ENCODE peak calls at places on chromosomes 4 and X, in six cellular contexts. K, B, X, Z, T and D are unnamed samples.

GRCh38 chr4:150160473-150160872 is 82.2 kb downstream of the DCLK2 start:
- DNase-seq in B (no peak), K (no peak), T (no peak), X (no peak), Z (no peak), D (no peak)

GRCh38 chr4:8419222-8420041 is 21.1 kb downstream of the ACOX3 start:
- DNase-seq in X (peak), Z (no peak), K (no peak), T (no peak), B (no peak), D (peak)

GRCh38 chrX:106168107-106168506 is at the start of gene PWWP3B:
- DNase-seq in B (peak), Z (peak), K (no peak), T (no peak), X (no peak), D (peak)

GRCh38 chr4:663438-664428 is 10.3 kb downstream of the ATP5ME start:
- DNase-seq in B (peak), T (peak), X (peak), K (no peak), Z (no peak), D (no peak)

GRCh38 chr4:154366956-154367355 is 124.6 kb downstream of the DCHS2 start:
- DNase-seq in Z (no peak), T (no peak), B (peak), K (no peak), X (no peak), D (peak)

GRCh38 chr4:1683371-1683902 is 676 bp downstream of the FAM53A start:
- DNase-seq in B (peak), T (peak), K (no peak), X (no peak), Z (no peak), D (peak)

GRCh38 chrX:111270339-111270738 is at the start of gene CAPN6:
- DNase-seq in X (no peak), K (no peak), T (peak), Z (no peak), B (no peak), D (peak)

GRCh38 chrX:133258481-133258880 is 40.3 kb upstream of the TFDP3 start:
- DNase-seq in B (no peak), X (no peak), K (no peak), T (no peak), Z (no peak), D (no peak)

GRCh38 chr4:891747-892146 is 40.4 kb downstream of the GAK start:
- DNase-seq in T (no peak), K (no peak), X (no peak), B (no peak), Z (no peak), D (peak)

GRCh38 chr4:1255151-1255550 is 6.2 kb upstream of the CTBP1 start:
- DNase-seq in X (no peak), B (no peak), T (no peak), Z (no peak), K (no peak), D (peak)

GRCh38 chr4:96052827-96053226 is 212.9 kb downstream of the PDHA2 start:
- DNase-seq in K (no peak), B (no peak), Z (no peak), T (no peak), X (no peak), D (no peak)

GRCh38 chrX:6667048-6667768 is 132.3 kb upstream of the VCX3A start:
- DNase-seq in B (no peak), Z (no peak), X (no peak), T (no peak), K (no peak), D (no peak)

GRCh38 chr4:6944311-6945051 is 34.9 kb downstream of the TBC1D14 start:
- DNase-seq in X (no peak), K (no peak), Z (no peak), T (no peak), B (peak), D (no peak)

GRCh38 chr4:42627887-42628646 is 28.8 kb downstream of the ATP8A1 start:
- DNase-seq in X (peak), T (peak), K (peak), Z (peak), B (peak), D (no peak)

GRCh38 chr4:176443646-176444409 is 124.1 kb downstream of the SPCS3 start:
- DNase-seq in B (no peak), K (no peak), Z (no peak), X (no peak), T (no peak), D (peak)

GRCh38 chr4:145929415-145930178 is 9.0 kb downstream of the ZNF827 start:
- DNase-seq in X (no peak), T (no peak), Z (no peak), B (peak), K (no peak), D (no peak)

GRCh38 chr4:148542922-148543623 is 100.9 kb upstream of the NR3C2 start:
- DNase-seq in Z (no peak), X (no peak), K (no peak), B (no peak), T (no peak), D (no peak)

GRCh38 chr4:70712604-70713452 is 8.9 kb upstream of the RUFY3 start:
- DNase-seq in T (no peak), Z (no peak), K (no peak), X (no peak), B (no peak), D (no peak)

GRCh38 chrX:2894885-2895292 is 34.2 kb downstream of the ARSD start:
- DNase-seq in Z (no peak), K (no peak), X (no peak), T (no peak), B (peak), D (peak)

GRCh38 chrX:68440438-68440837 is 7.1 kb upstream of the OPHN1 start:
- DNase-seq in X (no peak), T (no peak), K (no peak), Z (no peak), B (no peak), D (no peak)

GRCh38 chr4:36224969-36225903 is 19.1 kb downstream of the ARAP2 start:
- DNase-seq in X (no peak), K (no peak), B (no peak), Z (peak), T (no peak), D (no peak)

GRCh38 chr4:102244878-102245535 is 100.3 kb downstream of the SLC39A8 start:
- DNase-seq in B (no peak), T (no peak), Z (no peak), K (no peak), X (no peak), D (no peak)

GRCh38 chr4:82599336-82599735 is 37.5 kb upstream of the TMEM150C start:
- DNase-seq in B (no peak), Z (no peak), X (no peak), T (no peak), K (no peak), D (peak)

GRCh38 chrX:147848009-147848408 is 63.7 kb upstream of the FMR1 start:
- DNase-seq in Z (no peak), T (no peak), X (no peak), K (no peak), B (no peak), D (no peak)

GRCh38 chrX:134631404-134632346 is 26.6 kb downstream of the PLAC1 start:
- DNase-seq in T (peak), K (no peak), B (no peak), Z (no peak), X (no peak), D (peak)

GRCh38 chrX:37685452-37686347 is at the start of gene XK:
- DNase-seq in K (peak), B (peak), Z (peak), T (peak), X (peak), D (peak)

GRCh38 chrX:81280148-81280547 is 78.2 kb downstream of the SH3BGRL start:
- DNase-seq in K (no peak), Z (no peak), B (no peak), X (no peak), T (no peak), D (no peak)

GRCh38 chr4:48905363-48906015 is 1.1 kb downstream of the OCIAD2 start:
- DNase-seq in Z (no peak), B (no peak), T (no peak), X (no peak), K (no peak), D (peak)

GRCh38 chr4:13919021-13919441 is 291.5 kb upstream of the BOD1L1 start:
- DNase-seq in Z (no peak), B (no peak), T (no peak), K (no peak), X (no peak), D (no peak)

GRCh38 chr4:56958111-56958517 is 19.3 kb downstream of the NOA1 start:
- DNase-seq in T (peak), K (peak), X (no peak), Z (peak), B (peak), D (peak)

GRCh38 chr4:53943345-53944085 is 120.9 kb downstream of the CHIC2 start:
- DNase-seq in T (no peak), Z (no peak), B (no peak), K (no peak), X (no peak), D (peak)

GRCh38 chr4:147325566-147325965 is 155.3 kb upstream of the EDNRA start:
- DNase-seq in T (no peak), K (no peak), Z (no peak), B (no peak), X (no peak), D (no peak)

GRCh38 chr4:156763511-156763910 is 208.1 kb downstream of the PDGFC start:
- DNase-seq in B (no peak), K (no peak), X (no peak), Z (no peak), T (no peak), D (no peak)

DNA sequence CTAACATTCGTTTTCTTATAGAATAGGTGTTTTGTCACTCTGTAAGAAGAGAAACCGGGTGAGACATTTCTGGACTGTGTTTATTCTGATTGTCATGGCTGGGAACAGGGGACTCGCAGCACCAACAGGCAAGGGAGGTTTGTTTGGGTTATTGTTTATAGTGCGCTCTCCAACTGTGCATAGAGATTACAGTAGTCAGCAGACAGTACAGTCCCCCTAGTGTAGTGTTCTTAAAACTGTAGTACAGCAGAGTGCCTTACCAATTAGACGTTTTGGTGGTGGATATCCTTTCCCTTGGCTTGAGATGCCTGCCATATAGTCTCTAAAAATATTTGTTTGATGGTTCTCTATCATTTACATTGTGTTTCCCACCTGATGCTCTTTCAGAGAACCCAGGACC is 782 bp upstream of the RNF150 start:
- DNase-seq in K (no peak), T (no peak), Z (no peak), B (no peak), X (no peak), D (no peak)
- TF ChIP-seq CTCF in K (no peak), T (no peak), Z (no peak), B (no peak), X (no peak), D (no peak)

DNA sequence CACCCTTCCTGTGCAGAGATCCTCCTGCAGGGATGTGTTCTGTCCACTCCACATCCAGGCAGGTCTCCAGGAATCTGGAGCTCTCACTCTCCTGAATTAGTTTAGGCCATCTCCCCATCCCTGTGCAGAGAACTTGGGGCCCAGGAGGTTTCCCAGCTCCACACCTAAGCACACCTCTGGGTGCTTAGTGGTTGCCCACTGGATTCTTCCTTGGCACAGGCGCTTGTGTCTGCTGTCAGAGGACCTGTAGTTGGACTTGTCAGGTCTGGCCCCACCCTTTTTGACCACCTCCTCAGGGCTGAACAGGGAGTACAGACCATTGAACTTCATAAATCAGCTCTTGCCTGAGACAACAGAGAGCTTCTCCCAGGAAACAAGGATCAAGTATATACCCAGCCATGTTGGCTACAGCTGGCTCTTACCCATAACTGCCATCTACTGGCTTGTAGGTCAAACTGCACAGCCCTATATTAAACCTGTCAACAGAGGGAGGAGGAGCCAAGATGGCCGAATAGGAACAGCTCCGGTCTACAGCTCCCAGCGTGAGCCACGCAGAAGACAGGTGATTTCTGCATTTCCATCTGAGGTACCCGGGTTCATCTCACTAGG is 275.5 kb downstream of the PPARGC1A start:
- DNase-seq in K (no peak), T (no peak), Z (no peak), B (peak), X (peak), D (peak)
- TF ChIP-seq CTCF in K (no peak), T (no peak), Z (no peak), B (peak), X (peak), D (peak)

GRCh38 chrX:119693032-119693995 is at the start of gene SEPTIN6:
- DNase-seq in B (peak), Z (peak), T (peak), K (peak), X (peak), D (peak)
- TF ChIP-seq CTCF in B (peak), Z (no peak), T (no peak), K (no peak), X (no peak), D (no peak)

GRCh38 chr4:139528377-139529005 is 27.5 kb downstream of the SETD7 start:
- DNase-seq in B (no peak), Z (no peak), K (no peak), T (peak), X (no peak), D (peak)
- TF ChIP-seq CTCF in B (no peak), Z (no peak), K (no peak), T (no peak), X (no peak), D (no peak)

GRCh38 chrX:102863735-102864134 is 73.3 kb upstream of the RAB40AL start:
- DNase-seq in K (peak), X (peak), T (peak), Z (peak), B (peak), D (peak)
- TF ChIP-seq CTCF in K (peak), X (peak), T (peak), Z (peak), B (peak), D (peak)

GRCh38 chr4:112520598-112521122 is 4.7 kb upstream of the NEUROG2 start:
- DNase-seq in T (no peak), X (no peak), Z (no peak), B (no peak), K (no peak), D (no peak)

GRCh38 chr4:112522389-112522788 is 6.4 kb upstream of the NEUROG2 start:
- DNase-seq in K (no peak), T (no peak), B (no peak), X (no peak), Z (no peak), D (no peak)

GRCh38 chr4:112523764-112524505 is 8.0 kb upstream of the NEUROG2 start:
- DNase-seq in B (no peak), Z (no peak), K (no peak), T (peak), X (peak), D (peak)

GRCh38 chr4:112521123-112522116 is 5.4 kb upstream of the NEUROG2 start:
- DNase-seq in K (no peak), T (no peak), B (no peak), X (no peak), Z (no peak), D (no peak)

DNA sequence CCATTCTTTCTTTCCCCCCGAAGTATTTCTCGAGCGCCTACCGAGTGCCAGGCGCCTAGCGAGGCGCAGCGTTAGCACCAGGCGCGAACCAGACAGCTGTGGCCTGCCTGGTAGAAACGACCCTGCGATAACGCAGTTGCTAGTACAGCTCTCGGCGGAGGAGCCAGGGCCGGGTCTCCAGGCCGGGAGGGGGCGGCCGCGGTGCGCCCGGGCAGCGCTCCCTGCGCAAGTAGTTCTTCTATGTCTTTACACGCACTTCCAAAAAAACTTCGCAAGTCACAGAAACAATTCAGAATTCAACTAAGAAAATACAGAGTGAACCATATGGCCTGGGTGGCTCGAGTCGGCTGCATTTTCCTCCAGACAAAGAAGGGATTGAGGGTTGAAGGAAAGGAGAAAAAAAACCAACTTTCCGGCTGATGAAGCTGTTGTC is 7.0 kb upstream of the NEUROG2 start:
- DNase-seq in Z (no peak), B (no peak), T (no peak), X (peak), K (no peak), D (no peak)
- TF ChIP-seq CTCF in Z (no peak), B (no peak), T (peak), X (peak), K (no peak), D (no peak)